ENCODE peak calls at places on chromosomes 11 and 22, in six cellular contexts. One of them, this sample, is unnamed.

GRCh38 chr11:117180020-117180419 is 1.5 kb downstream of the SIDT2 start:
- DNase-seq in trophoblast cell: no peak
- DNase-seq in mesenchymal stem cell: peak; percentile 48
- DNase-seq in neuronal stem cell: no peak
- DNase-seq in mesendoderm: peak; percentile 31
- DNase-seq in H9: peak; percentile 24
- DNase-seq in this sample: no peak

GRCh38 chr11:1168256-1168655 is 10.5 kb downstream of the MUC5AC start:
- DNase-seq in H9: no peak
- DNase-seq in neuronal stem cell: no peak
- DNase-seq in trophoblast cell: no peak
- DNase-seq in mesenchymal stem cell: no peak
- DNase-seq in mesendoderm: no peak
- DNase-seq in this sample: no peak

GRCh38 chr11:123217897-123218296 is 22.8 kb upstream of the CLMP start:
- DNase-seq in H9: no peak
- DNase-seq in trophoblast cell: no peak
- DNase-seq in neuronal stem cell: no peak
- DNase-seq in mesenchymal stem cell: no peak
- DNase-seq in mesendoderm: peak; percentile 96
- DNase-seq in this sample: no peak

GRCh38 chr22:17349172-17349571 is 20.1 kb upstream of the CECR2 start:
- DNase-seq in neuronal stem cell: no peak
- DNase-seq in mesendoderm: no peak
- DNase-seq in mesenchymal stem cell: no peak
- DNase-seq in trophoblast cell: no peak
- DNase-seq in H9: no peak
- DNase-seq in this sample: no peak

GRCh38 chr11:47270331-47271271 is 668 bp downstream of the MADD start:
- DNase-seq in trophoblast cell: peak; percentile 18
- DNase-seq in H9: no peak
- DNase-seq in mesenchymal stem cell: peak; percentile 60
- DNase-seq in mesendoderm: peak; percentile 62
- DNase-seq in neuronal stem cell: no peak
- DNase-seq in this sample: peak; percentile 50

GRCh38 chr11:72700026-72700610 is 25.9 kb upstream of the PDE2A start:
- DNase-seq in H9: no peak
- DNase-seq in neuronal stem cell: no peak
- DNase-seq in trophoblast cell: no peak
- DNase-seq in mesenchymal stem cell: peak; percentile 39
- DNase-seq in mesendoderm: peak; percentile 89
- DNase-seq in this sample: no peak

GRCh38 chr11:75597636-75598035 is 35.6 kb downstream of the SERPINH1 start:
- DNase-seq in H9: peak; percentile 75
- DNase-seq in neuronal stem cell: peak; percentile 29
- DNase-seq in mesendoderm: peak; percentile 76
- DNase-seq in trophoblast cell: no peak
- DNase-seq in mesenchymal stem cell: peak; percentile 36
- DNase-seq in this sample: no peak

GRCh38 chr11:26230021-26230420 is 101.9 kb upstream of the ANO3 start:
- DNase-seq in trophoblast cell: no peak
- DNase-seq in mesendoderm: no peak
- DNase-seq in H9: no peak
- DNase-seq in mesenchymal stem cell: no peak
- DNase-seq in neuronal stem cell: no peak
- DNase-seq in this sample: no peak

GRCh38 chr22:17786435-17787158 is 12.3 kb upstream of the BID start:
- DNase-seq in H9: peak; percentile 77
- DNase-seq in trophoblast cell: no peak
- DNase-seq in mesenchymal stem cell: no peak
- DNase-seq in neuronal stem cell: peak; percentile 71
- DNase-seq in mesendoderm: peak; percentile 69
- DNase-seq in this sample: no peak

GRCh38 chr11:132114185-132114584 is 743.8 kb downstream of the NTM start:
- DNase-seq in mesendoderm: peak; percentile 80
- DNase-seq in mesenchymal stem cell: no peak
- DNase-seq in H9: peak; percentile 77
- DNase-seq in trophoblast cell: no peak
- DNase-seq in neuronal stem cell: no peak
- DNase-seq in this sample: no peak

GRCh38 chr11:57900315-57900714 is 123.4 kb upstream of the OR9Q1 start:
- DNase-seq in neuronal stem cell: no peak
- DNase-seq in H9: no peak
- DNase-seq in trophoblast cell: no peak
- DNase-seq in mesendoderm: peak; percentile 58
- DNase-seq in mesenchymal stem cell: no peak
- DNase-seq in this sample: no peak

GRCh38 chr11:1458340-1459218 is 28.0 kb downstream of the MOB2 start:
- DNase-seq in H9: peak; percentile 70
- DNase-seq in mesenchymal stem cell: peak; percentile 10
- DNase-seq in mesendoderm: peak; percentile 43
- DNase-seq in trophoblast cell: no peak
- DNase-seq in neuronal stem cell: peak; percentile 35
- DNase-seq in this sample: peak; percentile 19

GRCh38 chr11:9120659-9121350 is 29.4 kb upstream of the SCUBE2 start:
- DNase-seq in neuronal stem cell: peak; percentile 41
- DNase-seq in trophoblast cell: no peak
- DNase-seq in mesenchymal stem cell: no peak
- DNase-seq in H9: peak; percentile 85
- DNase-seq in mesendoderm: peak; percentile 81
- DNase-seq in this sample: peak; percentile 78

GRCh38 chr22:49967333-49968241 is 7.0 kb downstream of the PIM3 start:
- DNase-seq in H9: peak; percentile 33
- DNase-seq in neuronal stem cell: no peak
- DNase-seq in trophoblast cell: no peak
- DNase-seq in mesenchymal stem cell: peak; percentile 42
- DNase-seq in mesendoderm: no peak
- DNase-seq in this sample: peak; percentile 46

GRCh38 chr11:65616575-65617001 is 1.0 kb downstream of the PCNX3 start:
- DNase-seq in H9: no peak
- DNase-seq in mesendoderm: no peak
- DNase-seq in neuronal stem cell: no peak
- DNase-seq in trophoblast cell: no peak
- DNase-seq in mesenchymal stem cell: peak; percentile 14
- DNase-seq in this sample: no peak

GRCh38 chr22:21735198-21736083 is at the start of gene YPEL1:
- DNase-seq in H9: peak; percentile 99
- DNase-seq in mesenchymal stem cell: peak; percentile 95
- DNase-seq in neuronal stem cell: peak; percentile 99
- DNase-seq in mesendoderm: peak; percentile 98
- DNase-seq in trophoblast cell: peak; percentile 96
- DNase-seq in this sample: peak; percentile 86

GRCh38 chr11:36150986-36151385 is 138.2 kb downstream of the COMMD9 start:
- DNase-seq in mesenchymal stem cell: no peak
- DNase-seq in trophoblast cell: peak; percentile 59
- DNase-seq in neuronal stem cell: no peak
- DNase-seq in mesendoderm: no peak
- DNase-seq in H9: no peak
- DNase-seq in this sample: no peak

GRCh38 chr22:23889620-23890019 is 4.6 kb upstream of the MIF start:
- DNase-seq in mesendoderm: no peak
- DNase-seq in mesenchymal stem cell: no peak
- DNase-seq in H9: no peak
- DNase-seq in trophoblast cell: no peak
- DNase-seq in neuronal stem cell: no peak
- DNase-seq in this sample: no peak

GRCh38 chr11:61392991-61393595 is 706 bp downstream of the TMEM216 start:
- DNase-seq in mesendoderm: peak; percentile 61
- DNase-seq in neuronal stem cell: peak; percentile 11
- DNase-seq in mesenchymal stem cell: peak; percentile 50
- DNase-seq in trophoblast cell: no peak
- DNase-seq in H9: no peak
- DNase-seq in this sample: no peak

GRCh38 chr22:46057762-46058420 is 80.9 kb upstream of the WNT7B start:
- DNase-seq in H9: peak; percentile 9
- DNase-seq in mesendoderm: no peak
- DNase-seq in neuronal stem cell: no peak
- DNase-seq in trophoblast cell: no peak
- DNase-seq in mesenchymal stem cell: no peak
- DNase-seq in this sample: no peak

GRCh38 chr11:44775366-44776356 is 48.9 kb downstream of the TSPAN18 start:
- DNase-seq in mesenchymal stem cell: peak; percentile 61
- DNase-seq in H9: peak; percentile 85
- DNase-seq in mesendoderm: peak; percentile 91
- DNase-seq in neuronal stem cell: peak; percentile 53
- DNase-seq in trophoblast cell: peak; percentile 42
- DNase-seq in this sample: no peak

GRCh38 chr11:87194985-87195820 is 157.5 kb downstream of the TMEM135 start:
- DNase-seq in neuronal stem cell: no peak
- DNase-seq in mesendoderm: no peak
- DNase-seq in H9: no peak
- DNase-seq in trophoblast cell: no peak
- DNase-seq in mesenchymal stem cell: no peak
- DNase-seq in this sample: no peak

GRCh38 chr11:46120361-46120710 is 918 bp downstream of the PHF21A start:
- DNase-seq in mesenchymal stem cell: no peak
- DNase-seq in mesendoderm: no peak
- DNase-seq in neuronal stem cell: no peak
- DNase-seq in H9: no peak
- DNase-seq in trophoblast cell: no peak
- DNase-seq in this sample: no peak

GRCh38 chr11:64643258-64643881 is 52.4 kb downstream of the SLC22A12 start:
- DNase-seq in neuronal stem cell: no peak
- DNase-seq in mesenchymal stem cell: no peak
- DNase-seq in mesendoderm: peak; percentile 81
- DNase-seq in trophoblast cell: no peak
- DNase-seq in H9: peak; percentile 77
- DNase-seq in this sample: peak; percentile 73

GRCh38 chr11:40388097-40388818 is 1071.2 kb downstream of the LRRC4C start:
- DNase-seq in mesenchymal stem cell: peak; percentile 35
- DNase-seq in neuronal stem cell: no peak
- DNase-seq in H9: no peak
- DNase-seq in trophoblast cell: no peak
- DNase-seq in mesendoderm: no peak
- DNase-seq in this sample: no peak

DNA sequence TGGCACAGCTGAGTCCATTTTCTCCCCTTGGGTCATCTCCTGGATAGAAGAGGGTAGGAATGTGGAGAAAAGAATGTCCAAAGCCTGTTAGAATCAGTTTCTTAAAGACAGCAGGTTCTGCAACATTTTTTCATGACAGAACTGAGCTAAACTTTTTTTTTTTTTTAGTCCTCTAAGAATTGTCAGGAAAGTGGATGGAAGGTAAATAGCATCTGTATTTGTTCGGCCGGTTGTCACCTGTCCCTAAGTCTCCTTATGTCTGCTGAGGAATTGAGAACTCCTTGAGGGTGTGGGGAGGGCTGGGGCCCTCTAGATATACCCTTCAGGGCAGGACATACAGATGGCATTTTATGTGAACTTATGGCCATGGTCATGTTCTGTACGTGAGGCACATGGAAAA is 211.2 kb upstream of the CADM1 start:
- DNase-seq in neuronal stem cell: no peak
- DNase-seq in trophoblast cell: peak; percentile 42
- DNase-seq in mesenchymal stem cell: no peak
- DNase-seq in mesendoderm: no peak
- DNase-seq in H9: no peak
- DNase-seq in this sample: no peak
- H3K18ac ChIP-seq in neuronal stem cell: no peak overlapping the region
- H3K18ac ChIP-seq in trophoblast cell: no peak overlapping the region
- H3K18ac ChIP-seq in mesenchymal stem cell: no peak overlapping the region
- H3K18ac ChIP-seq in mesendoderm: no peak overlapping the region
- H3K18ac ChIP-seq in H9: no peak overlapping the region
- H3K18ac ChIP-seq in this sample: no peak overlapping the region

GRCh38 chr11:130409618-130410388 is 18.6 kb downstream of the ADAMTS8 start:
- DNase-seq in neuronal stem cell: no peak
- DNase-seq in trophoblast cell: no peak
- DNase-seq in mesenchymal stem cell: no peak
- DNase-seq in mesendoderm: no peak
- DNase-seq in H9: no peak
- DNase-seq in this sample: no peak

GRCh38 chr11:130408401-130408890 is 20.0 kb downstream of the ADAMTS8 start:
- DNase-seq in mesendoderm: no peak
- DNase-seq in trophoblast cell: no peak
- DNase-seq in H9: no peak
- DNase-seq in mesenchymal stem cell: no peak
- DNase-seq in neuronal stem cell: no peak
- DNase-seq in this sample: no peak

GRCh38 chr11:130408901-130409300 is 19.5 kb downstream of the ADAMTS8 start:
- DNase-seq in neuronal stem cell: no peak
- DNase-seq in mesendoderm: no peak
- DNase-seq in mesenchymal stem cell: no peak
- DNase-seq in H9: no peak
- DNase-seq in trophoblast cell: no peak
- DNase-seq in this sample: no peak

GRCh38 chr11:130405428-130405827 is 23.0 kb downstream of the ADAMTS8 start:
- DNase-seq in mesenchymal stem cell: no peak
- DNase-seq in H9: no peak
- DNase-seq in trophoblast cell: no peak
- DNase-seq in mesendoderm: no peak
- DNase-seq in neuronal stem cell: no peak
- DNase-seq in this sample: no peak

GRCh38 chr11:130407978-130408377 is 20.4 kb downstream of the ADAMTS8 start:
- DNase-seq in H9: no peak
- DNase-seq in mesenchymal stem cell: peak; percentile 72
- DNase-seq in trophoblast cell: no peak
- DNase-seq in neuronal stem cell: no peak
- DNase-seq in mesendoderm: no peak
- DNase-seq in this sample: no peak
- H3K18ac ChIP-seq in H9: no peak overlapping the region
- H3K18ac ChIP-seq in mesenchymal stem cell: no peak overlapping the region
- H3K18ac ChIP-seq in trophoblast cell: no peak overlapping the region
- H3K18ac ChIP-seq in neuronal stem cell: no peak overlapping the region
- H3K18ac ChIP-seq in mesendoderm: no peak overlapping the region
- H3K18ac ChIP-seq in this sample: no peak overlapping the region

DNA sequence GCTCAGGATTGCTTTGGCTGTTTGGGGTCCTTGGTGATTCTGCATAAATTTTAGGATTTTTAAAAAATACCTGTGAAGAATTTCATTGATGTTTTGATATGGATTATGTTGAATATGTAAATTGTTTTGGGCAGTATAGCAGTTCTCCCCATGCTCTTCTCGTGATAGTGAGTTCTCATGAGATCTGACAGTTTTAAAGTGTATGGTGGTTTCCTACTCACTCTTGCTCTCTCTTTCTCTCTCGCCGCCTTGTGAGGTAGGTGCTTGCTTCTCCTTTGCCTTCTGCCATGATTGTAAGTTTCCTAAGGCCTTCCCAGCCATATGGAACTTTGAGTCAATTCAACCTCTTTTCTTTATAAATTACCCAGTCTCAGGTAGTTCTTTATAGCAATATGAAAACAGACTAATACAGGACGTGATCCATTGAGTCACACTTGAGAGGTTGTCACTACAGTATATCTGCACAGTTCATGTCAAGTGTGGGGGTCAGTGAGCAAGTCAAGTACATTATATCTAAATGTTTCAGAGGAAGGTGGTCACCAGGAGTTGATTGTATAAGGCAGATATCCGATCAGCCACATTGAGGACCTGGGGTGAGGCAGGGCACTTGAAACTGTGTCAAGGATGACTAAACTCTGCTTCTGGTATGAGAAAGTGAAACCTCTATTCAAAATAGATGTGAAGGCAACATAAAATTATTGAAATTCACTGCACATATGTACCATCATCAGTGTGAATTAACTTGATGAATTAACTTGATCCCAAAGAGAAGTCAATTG is 70.7 kb upstream of the CCDC179 start:
- DNase-seq in trophoblast cell: no peak
- DNase-seq in H9: no peak
- DNase-seq in mesendoderm: no peak
- DNase-seq in neuronal stem cell: no peak
- DNase-seq in mesenchymal stem cell: no peak
- DNase-seq in this sample: no peak
- H3K18ac ChIP-seq in trophoblast cell: no peak overlapping the region
- H3K18ac ChIP-seq in H9: no peak overlapping the region
- H3K18ac ChIP-seq in mesendoderm: no peak overlapping the region
- H3K18ac ChIP-seq in neuronal stem cell: no peak overlapping the region
- H3K18ac ChIP-seq in mesenchymal stem cell: no peak overlapping the region
- H3K18ac ChIP-seq in this sample: no peak overlapping the region

GRCh38 chr11:4890279-4890678 is 8.6 kb downstream of the OR51T1 start:
- DNase-seq in mesendoderm: no peak
- DNase-seq in trophoblast cell: no peak
- DNase-seq in neuronal stem cell: no peak
- DNase-seq in H9: no peak
- DNase-seq in mesenchymal stem cell: no peak
- DNase-seq in this sample: no peak
- H3K18ac ChIP-seq in mesendoderm: no peak overlapping the region
- H3K18ac ChIP-seq in trophoblast cell: no peak overlapping the region
- H3K18ac ChIP-seq in neuronal stem cell: no peak overlapping the region
- H3K18ac ChIP-seq in H9: no peak overlapping the region
- H3K18ac ChIP-seq in mesenchymal stem cell: no peak overlapping the region
- H3K18ac ChIP-seq in this sample: no peak overlapping the region

This sample was measured in H1.